ENCODE peak calls at places on chromosome 5, in nine cellular contexts. R is tibial nerve, Q is AG09309, X is AG04449, H is MM.1S, A is AG04450, D is neural progenitor cell, N is AG10803, Z is choroid plexus epithelial cell. F is an unnamed sample.
A peak's percentile ranks its signal among the peaks of the same experiment; 100 is the strongest.

GRCh38 chr5:149611327-149611726 is 30.0 kb downstream of the ARHGEF37 start:
- DNase-seq in R (no peak), Q (peak; percentile 45), X (no peak), H (no peak), A (peak; percentile 83), D (no peak), N (peak; percentile 57), Z (peak; percentile 91), F (no peak)

GRCh38 chr5:100731768-100732167 is 171.3 kb downstream of the ST8SIA4 start:
- DNase-seq in R (no peak), Q (no peak), X (no peak), H (peak; percentile 91), A (no peak), D (no peak), N (no peak), Z (peak; percentile 9), F (peak; percentile 57)

GRCh38 chr5:59358005-59358404 is 535.5 kb downstream of the PDE4D start:
- DNase-seq in R (no peak), Q (no peak), X (no peak), H (no peak), A (no peak), D (no peak), N (no peak), Z (no peak), F (no peak)

GRCh38 chr5:62779010-62779422 is 200.4 kb downstream of the LRRC70 start:
- DNase-seq in R (no peak), Q (peak; percentile 32), X (peak; percentile 14), H (peak; percentile 66), A (peak; percentile 21), D (peak; percentile 84), N (peak; percentile 68), Z (peak; percentile 76), F (peak; percentile 37)

GRCh38 chr5:90803376-90803775 is 244.8 kb downstream of the ADGRV1 start:
- DNase-seq in R (no peak), Q (no peak), X (no peak), H (no peak), A (no peak), D (no peak), N (no peak), Z (no peak), F (no peak)

GRCh38 chr5:170631471-170632195 is 127.8 kb downstream of the KCNIP1 start:
- DNase-seq in R (no peak), Q (no peak), X (no peak), H (no peak), A (no peak), D (peak; percentile 79), N (peak; percentile 17), Z (no peak), F (no peak)

GRCh38 chr5:957730-958485 is 50.7 kb upstream of the NKD2 start:
- DNase-seq in R (no peak), Q (no peak), X (no peak), H (no peak), A (no peak), D (no peak), N (peak; percentile 32), Z (no peak), F (peak; percentile 61)

GRCh38 chr5:132873119-132873929 is at the start of gene LEAP2:
- DNase-seq in R (no peak), Q (no peak), X (no peak), H (no peak), A (no peak), D (no peak), N (peak; percentile 20), Z (no peak), F (no peak)

GRCh38 chr5:109905906-109906305 is 216.2 kb downstream of the MAN2A1 start:
- DNase-seq in R (no peak), Q (no peak), X (no peak), H (no peak), A (no peak), D (peak; percentile 9), N (no peak), Z (peak; percentile 49), F (no peak)

GRCh38 chr5:14153932-14154646 is 10.9 kb downstream of the TRIO start:
- DNase-seq in R (no peak), Q (peak; percentile 51), X (no peak), H (no peak), A (no peak), D (peak; percentile 48), N (peak; percentile 79), Z (peak; percentile 76), F (no peak)
- H3K4me3 ChIP-seq in R (peak overlapping the region; percentile 12), Q (peak overlapping the region; percentile 9), X (peak overlapping the region; percentile 24), H (no peak overlapping the region), A (peak overlapping the region; percentile 39), D (no peak overlapping the region), N (peak overlapping the region; percentile 39), Z (peak overlapping the region; percentile 14), F (no peak overlapping the region)

GRCh38 chr5:64861281-64861680 is 92.6 kb downstream of the CWC27 start:
- DNase-seq in R (no peak), Q (no peak), X (no peak), H (no peak), A (no peak), D (no peak), N (no peak), Z (no peak), F (no peak)
- H3K4me3 ChIP-seq in R (no peak overlapping the region), Q (no peak overlapping the region), X (no peak overlapping the region), H (no peak overlapping the region), A (no peak overlapping the region), D (no peak overlapping the region), N (no peak overlapping the region), Z (no peak overlapping the region), F (no peak overlapping the region)

GRCh38 chr5:134410822-134411221 is 859 bp downstream of the CDKN2AIPNL start:
- DNase-seq in R (no peak), Q (no peak), X (no peak), H (no peak), A (no peak), D (peak; percentile 32), N (no peak), Z (no peak), F (no peak)
- H3K4me3 ChIP-seq in R (peak overlapping the region; percentile 75), Q (peak overlapping the region; percentile 60), X (peak overlapping the region; percentile 92), H (peak overlapping the region; percentile 81), A (peak overlapping the region; percentile 79), D (peak overlapping the region; percentile 83), N (peak overlapping the region; percentile 88), Z (peak overlapping the region; percentile 83), F (peak overlapping the region; percentile 95)

GRCh38 chr5:8247485-8247884 is 378.5 kb downstream of the MTRR start:
- DNase-seq in R (no peak), Q (no peak), X (no peak), H (no peak), A (no peak), D (no peak), N (no peak), Z (peak; percentile 2), F (no peak)
- H3K4me3 ChIP-seq in R (no peak overlapping the region), Q (no peak overlapping the region), X (no peak overlapping the region), H (no peak overlapping the region), A (no peak overlapping the region), D (no peak overlapping the region), N (no peak overlapping the region), Z (no peak overlapping the region), F (no peak overlapping the region)

DNA sequence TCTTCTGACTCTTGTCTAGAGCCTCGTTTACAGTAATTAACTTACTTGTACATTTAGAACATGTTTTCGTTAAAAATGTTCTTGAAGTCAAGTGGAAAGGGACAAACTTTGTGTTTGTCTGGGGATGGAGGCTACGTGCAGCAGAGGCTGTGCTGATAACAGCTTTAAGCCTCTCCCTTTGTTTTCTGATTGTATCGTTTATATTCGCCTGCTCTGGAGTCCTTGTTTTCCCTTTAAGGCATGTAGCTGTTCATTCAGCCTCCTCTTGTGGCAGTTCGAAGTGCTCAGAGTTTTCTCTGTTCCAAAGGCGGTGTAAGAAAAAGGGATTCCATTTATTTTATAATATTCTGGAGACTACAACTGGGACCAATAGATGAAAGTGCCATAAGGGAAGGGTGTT is 1.9 kb downstream of the SLC36A1 start:
- DNase-seq in R (no peak), Q (no peak), X (no peak), H (no peak), A (no peak), D (peak; percentile 31), N (no peak), Z (peak; percentile 25), F (no peak)
- H3K4me3 ChIP-seq in R (peak overlapping the region; percentile 73), Q (no peak overlapping the region), X (peak overlapping the region; percentile 32), H (no peak overlapping the region), A (peak overlapping the region; percentile 73), D (no peak overlapping the region), N (peak overlapping the region; percentile 97), Z (peak overlapping the region; percentile 15), F (no peak overlapping the region)

F was measured in Jurkat, Clone E6-1.